ENCODE peak calls at places on chromosomes 7 and 10, in six cellular contexts. M is MCF 10A, I is mucosa of gallbladder, U is HEK293T, T is HFFc6, Z is cerebellum. H is an unnamed sample.

GRCh38 chr10:68601490-68602265 is 41.5 kb downstream of the TET1 start:
- DNase-seq in I (no peak), M (no peak), Z (no peak), U (no peak), T (no peak), H (no peak)

GRCh38 chr10:99681553-99681952 is 22.2 kb downstream of the ENTPD7 start:
- DNase-seq in U (no peak), T (peak), M (peak), I (no peak), Z (no peak), H (no peak)

GRCh38 chr7:87220734-87221215 is 1.2 kb upstream of the TMEM243 start:
- DNase-seq in U (peak), T (peak), I (no peak), M (no peak), Z (no peak), H (peak)

GRCh38 chr7:131190146-131190545 is 137.5 kb upstream of the MKLN1 start:
- DNase-seq in U (no peak), T (peak), Z (peak), I (no peak), M (no peak), H (no peak)

GRCh38 chr10:92880233-92880861 is 32.0 kb downstream of the EXOC6 start:
- DNase-seq in Z (peak), I (peak), T (peak), M (peak), U (peak), H (peak)

GRCh38 chr10:70348228-70348850 is 34.1 kb downstream of the LRRC20 start:
- DNase-seq in U (peak), T (no peak), M (peak), Z (no peak), I (no peak), H (peak)

GRCh38 chr7:40436761-40437160 is 302.0 kb downstream of the SUGCT start:
- DNase-seq in M (no peak), T (no peak), U (no peak), Z (no peak), I (no peak), H (no peak)

GRCh38 chr10:96365571-96365970 is 6.8 kb upstream of the OPALIN start:
- DNase-seq in T (no peak), I (no peak), Z (no peak), U (no peak), M (no peak), H (no peak)

GRCh38 chr10:119251315-119251708 is 43.9 kb downstream of the GRK5 start:
- DNase-seq in I (no peak), M (no peak), Z (no peak), T (peak), U (no peak), H (no peak)

GRCh38 chr7:158135931-158136330 is 451.7 kb downstream of the PTPRN2 start:
- DNase-seq in Z (no peak), I (no peak), T (no peak), U (no peak), M (no peak), H (no peak)

GRCh38 chr7:131688738-131689661 is 132.6 kb upstream of the PODXL start:
- DNase-seq in M (peak), T (peak), I (peak), Z (peak), U (peak), H (peak)

GRCh38 chr7:158706273-158706704 is 1.7 kb upstream of the NCAPG2 start:
- DNase-seq in T (no peak), U (no peak), M (no peak), Z (no peak), I (no peak), H (no peak)

GRCh38 chr7:8831386-8831785 is 398.0 kb downstream of the NXPH1 start:
- DNase-seq in U (no peak), T (no peak), I (no peak), Z (no peak), M (peak), H (no peak)

GRCh38 chr7:99579281-99579955 is 18.6 kb upstream of the TMEM225B start:
- DNase-seq in Z (no peak), T (no peak), M (no peak), U (no peak), I (no peak), H (no peak)

GRCh38 chr7:36176688-36177087 is 23.6 kb downstream of the EEPD1 start:
- DNase-seq in T (no peak), M (no peak), Z (no peak), I (no peak), U (no peak), H (no peak)

GRCh38 chr7:149524399-149524798 is 26.8 kb upstream of the ZNF746 start:
- DNase-seq in I (no peak), M (no peak), U (no peak), T (no peak), Z (no peak), H (no peak)

GRCh38 chr7:46160861-46161260 is 239.8 kb upstream of the IGFBP3 start:
- DNase-seq in M (peak), Z (no peak), I (no peak), U (no peak), T (no peak), H (no peak)

GRCh38 chr7:105802611-105803520 is 73.5 kb downstream of the ATXN7L1 start:
- DNase-seq in Z (no peak), T (no peak), I (no peak), U (no peak), M (no peak), H (no peak)

GRCh38 chr10:20494474-20494873 is 402.6 kb downstream of the NEBL start:
- DNase-seq in I (no peak), M (peak), T (no peak), U (no peak), Z (no peak), H (no peak)

GRCh38 chr10:102776779-102777417 is 33.1 kb downstream of the WBP1L start:
- DNase-seq in T (peak), M (peak), U (no peak), I (peak), Z (no peak), H (peak)

GRCh38 chr10:12077580-12078180 is 8.9 kb downstream of the DHTKD1 start:
- DNase-seq in M (no peak), I (no peak), Z (no peak), T (no peak), U (no peak), H (no peak)

GRCh38 chr7:138246391-138246790 is 170.1 kb downstream of the AKR1D1 start:
- DNase-seq in U (no peak), Z (no peak), M (no peak), I (no peak), T (no peak), H (no peak)

GRCh38 chr10:5551531-5552375 is 27.0 kb downstream of the CALML3 start:
- DNase-seq in T (no peak), I (peak), U (no peak), Z (no peak), M (peak), H (peak)

GRCh38 chr7:5708271-5708670 is 73.2 kb downstream of the RNF216 start:
- DNase-seq in I (no peak), T (no peak), M (no peak), U (no peak), Z (no peak), H (no peak)

GRCh38 chr7:38425509-38425908 is 152.1 kb upstream of the TARP start:
- DNase-seq in T (no peak), M (no peak), Z (no peak), U (no peak), I (no peak), H (no peak)

GRCh38 chr7:133742709-133743538 is 384.2 kb upstream of the LRGUK start:
- DNase-seq in U (peak), M (peak), Z (no peak), I (no peak), T (peak), H (no peak)

GRCh38 chr7:87398441-87398840 is 53.0 kb downstream of the CROT start:
- DNase-seq in Z (no peak), I (no peak), M (peak), T (peak), U (no peak), H (no peak)

GRCh38 chr10:70477661-70478162 is 855 bp upstream of the PALD1 start:
- DNase-seq in U (no peak), T (no peak), M (peak), Z (no peak), I (no peak), H (peak)

H was measured in SJCRH30.